ENCODE peak calls at places on chromosomes 5 and 9, in six cellular contexts. Q is Panc1, W is astrocyte of the spinal cord, K is GM20000, A is activated B cell treated with CpG ODN at 0.5 μM for 24 hours, Y is DND-41. G is an unnamed sample.

GRCh38 chr5:40678021-40678939 is 1.4 kb upstream of the PTGER4 start:
- DNase-seq in Q (no peak), W (no peak), Y (peak), K (no peak), A (no peak), G (no peak)

GRCh38 chr9:83199240-83199639 is 136.3 kb upstream of the RASEF start:
- DNase-seq in Y (no peak), K (no peak), Q (no peak), A (no peak), W (peak), G (no peak)

GRCh38 chr5:138745268-138745667 is 8.0 kb upstream of the CTNNA1 start:
- DNase-seq in A (no peak), Y (no peak), K (no peak), Q (no peak), W (no peak), G (no peak)

GRCh38 chr5:96384353-96384752 is 48.7 kb downstream of the PCSK1 start:
- DNase-seq in Y (no peak), W (peak), K (no peak), Q (peak), A (no peak), G (no peak)

GRCh38 chr5:32710859-32711692 is at the start of gene NPR3:
- DNase-seq in Y (no peak), K (peak), Q (no peak), W (peak), A (no peak), G (no peak)

GRCh38 chr9:124940894-124941688 is at the start of gene GOLGA1:
- DNase-seq in A (peak), Q (peak), W (peak), K (peak), Y (peak), G (peak)

GRCh38 chr9:116115731-116116353 is 37.7 kb upstream of the PAPPA start:
- DNase-seq in Y (no peak), K (no peak), A (no peak), Q (no peak), W (peak), G (no peak)

GRCh38 chr5:180006116-180006515 is 65.4 kb downstream of the RNF130 start:
- DNase-seq in K (no peak), Y (no peak), W (no peak), Q (no peak), A (no peak), G (no peak)

GRCh38 chr9:254516-254915 is 39.9 kb downstream of the DOCK8 start:
- DNase-seq in A (no peak), W (no peak), Q (no peak), Y (no peak), K (no peak), G (no peak)

GRCh38 chr9:84301851-84302250 is 38.7 kb downstream of the SLC28A3 start:
- DNase-seq in K (no peak), W (peak), Y (no peak), Q (no peak), A (no peak), G (no peak)

GRCh38 chr5:62100201-62100600 is 205.8 kb upstream of the KIF2A start:
- DNase-seq in W (no peak), Q (no peak), K (no peak), A (no peak), Y (no peak), G (no peak)

GRCh38 chr5:39080597-39081204 is 6.5 kb upstream of the RICTOR start:
- DNase-seq in Y (no peak), Q (no peak), W (peak), A (no peak), K (peak), G (peak)

GRCh38 chr5:12707560-12707959 is 803.3 kb upstream of the CTNND2 start:
- DNase-seq in W (no peak), Y (no peak), K (no peak), Q (no peak), A (no peak), G (no peak)

GRCh38 chr9:27771803-27772545 is 198.7 kb upstream of the C9orf72 start:
- DNase-seq in W (peak), Q (no peak), K (no peak), A (no peak), Y (no peak), G (no peak)

GRCh38 chr5:157387683-157388093 is 72.3 kb upstream of the NIPAL4 start:
- DNase-seq in Y (no peak), Q (peak), A (no peak), K (no peak), W (peak), G (no peak)

GRCh38 chr5:137051165-137051564 is 448.0 kb downstream of the SPOCK1 start:
- DNase-seq in A (no peak), W (no peak), Y (no peak), Q (no peak), K (no peak), G (no peak)

GRCh38 chr9:135334953-135335460 is 144.6 kb upstream of the PPP1R26 start:
- DNase-seq in W (no peak), A (no peak), Q (no peak), Y (no peak), K (no peak), G (peak)

GRCh38 chr9:86795861-86796497 is 151.3 kb downstream of the GAS1 start:
- DNase-seq in A (no peak), Q (no peak), W (peak), K (no peak), Y (no peak), G (no peak)

GRCh38 chr5:35158627-35159369 is 71.5 kb downstream of the PRLR start:
- DNase-seq in K (no peak), A (no peak), Y (no peak), Q (no peak), W (no peak), G (no peak)

GRCh38 chr5:88660947-88661869 is 221.8 kb downstream of the MEF2C start:
- DNase-seq in A (no peak), Q (no peak), K (peak), W (peak), Y (no peak), G (peak)

GRCh38 chr9:98584059-98584458 is 124.7 kb downstream of the GABBR2 start:
- DNase-seq in W (no peak), Q (no peak), A (no peak), K (no peak), Y (no peak), G (no peak)

GRCh38 chr9:28423255-28423654 is 850.0 kb upstream of the C9orf72 start:
- DNase-seq in Y (no peak), W (no peak), Q (no peak), A (no peak), K (no peak), G (no peak)

GRCh38 chr9:129383005-129383414 is 204.9 kb upstream of the IER5L start:
- DNase-seq in Q (no peak), A (no peak), W (no peak), Y (no peak), K (no peak), G (no peak)

GRCh38 chr9:113621309-113621791 is 157.8 kb downstream of the RGS3 start:
- DNase-seq in W (peak), A (no peak), K (no peak), Q (no peak), Y (no peak), G (no peak)

GRCh38 chr5:109945097-109945678 is 255.5 kb downstream of the MAN2A1 start:
- DNase-seq in W (peak), A (no peak), Q (no peak), Y (peak), K (no peak), G (no peak)

GRCh38 chr9:129367287-129367686 is 189.2 kb upstream of the IER5L start:
- DNase-seq in Y (no peak), W (no peak), Q (no peak), K (no peak), A (no peak), G (no peak)

GRCh38 chr9:127180457-127181314 is 58.3 kb upstream of the ANGPTL2 start:
- DNase-seq in A (peak), Q (no peak), K (no peak), W (no peak), Y (no peak), G (no peak)

GRCh38 chr9:122374885-122375420 is 4.1 kb downstream of the PTGS1 start:
- DNase-seq in Y (no peak), W (peak), Q (no peak), A (no peak), K (no peak), G (no peak)

GRCh38 chr5:97088774-97089148 is 53.6 kb downstream of the LIX1 start:
- DNase-seq in Y (no peak), K (no peak), Q (no peak), A (no peak), W (no peak), G (no peak)

DNA sequence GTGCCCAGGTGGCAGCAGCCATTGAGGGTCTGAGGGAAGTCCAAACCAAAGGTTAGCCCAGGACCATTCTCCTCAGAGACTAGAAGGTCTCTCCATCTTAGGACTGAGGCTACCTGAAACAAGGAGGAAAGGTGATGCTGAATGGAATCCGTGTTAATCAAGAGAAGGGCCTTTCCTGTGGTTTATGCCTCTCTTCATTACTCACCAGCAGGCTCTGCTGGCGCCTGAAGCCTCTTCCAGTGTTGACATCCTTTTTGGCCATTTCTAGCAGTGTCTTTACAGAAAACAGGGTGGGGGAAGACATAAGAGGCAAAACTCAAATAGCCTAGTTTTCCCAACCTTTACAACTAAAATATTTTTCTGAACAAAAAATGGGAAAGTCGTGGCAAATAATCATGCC is 98.1 kb downstream of the ENC1 start:
- DNase-seq in W (no peak), Y (no peak), Q (no peak), A (no peak), K (no peak), G (no peak)
- TF ChIP-seq CTCF in W (peak), Y (no peak), Q (peak), A (no peak), K (no peak), G (no peak)

DNA sequence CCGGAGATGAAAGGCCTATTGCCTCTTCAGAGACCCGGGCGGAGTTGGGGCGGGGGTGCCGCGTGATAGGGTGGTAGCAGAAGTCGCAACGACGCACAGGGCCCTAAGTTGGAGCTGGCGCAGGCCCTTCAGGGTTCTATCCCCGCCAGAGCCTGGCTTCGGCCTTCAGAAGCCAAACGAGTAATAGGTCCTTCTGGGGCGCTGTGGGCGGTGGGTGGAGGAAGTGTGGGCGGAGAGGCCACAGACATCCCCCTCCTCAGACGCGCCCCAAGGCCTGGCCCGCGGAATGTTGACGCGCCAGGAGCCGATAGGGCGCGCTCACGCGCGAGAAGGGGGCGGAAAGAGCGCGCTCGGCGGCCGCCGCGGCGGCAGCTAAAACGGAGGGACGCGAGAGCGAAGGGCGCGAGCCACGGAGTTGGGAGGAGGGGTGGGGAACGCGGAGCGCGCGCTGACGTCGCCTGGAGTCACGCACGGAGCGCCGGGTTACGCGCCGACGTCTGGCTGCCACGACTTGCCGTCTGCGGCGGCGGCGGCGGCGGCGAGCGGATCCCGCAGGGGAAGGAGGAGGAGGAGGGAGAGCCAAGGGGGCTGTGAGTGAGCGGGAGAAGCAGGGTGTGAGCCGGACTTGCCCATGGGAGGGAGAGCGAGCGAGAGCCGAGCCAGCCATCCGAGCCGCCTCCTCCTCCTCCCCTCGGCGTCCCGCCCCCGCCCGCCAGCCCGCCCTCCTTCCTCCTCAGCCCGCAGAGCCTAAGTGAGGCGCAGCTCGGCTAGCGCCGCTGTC is 6.4 kb upstream of the PURA start:
- DNase-seq in Q (no peak), A (peak), Y (peak), K (peak), W (peak), G (peak)
- TF ChIP-seq CTCF in Q (peak), A (no peak), Y (peak), K (no peak), W (peak), G (peak)

DNA sequence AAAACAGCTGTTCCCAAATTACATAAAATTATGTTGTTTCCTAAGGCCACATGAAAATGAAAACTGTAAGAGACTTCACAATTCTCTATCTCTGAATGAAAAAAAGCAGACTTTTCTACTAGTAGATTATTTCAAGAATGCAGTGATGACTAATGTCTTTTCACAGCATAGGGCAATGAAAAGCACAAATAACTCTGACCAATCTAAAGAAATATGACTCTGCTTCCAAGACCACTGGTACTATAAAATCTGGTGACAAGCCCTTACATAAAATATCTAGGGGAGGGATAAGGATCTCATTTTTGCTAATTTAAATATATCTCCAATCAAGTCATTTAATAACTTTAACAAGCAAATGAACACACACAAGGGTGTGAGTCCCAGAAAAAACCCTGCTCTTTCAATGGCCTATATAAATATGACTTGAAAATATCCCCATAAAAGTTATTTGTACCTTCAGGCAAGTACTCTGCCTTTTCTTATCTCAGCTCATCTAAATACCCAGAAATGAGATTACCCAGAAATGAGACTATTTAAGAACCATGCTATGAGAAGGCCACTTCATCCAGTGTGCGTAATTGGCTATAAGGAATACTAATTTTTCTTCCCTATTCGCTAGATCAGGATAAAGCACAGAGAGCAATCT is 105.2 kb downstream of the GNAQ start:
- DNase-seq in Q (no peak), W (peak), A (no peak), Y (no peak), K (no peak), G (no peak)
- TF ChIP-seq CTCF in Q (no peak), W (no peak), A (no peak), Y (no peak), K (no peak), G (no peak)

DNA sequence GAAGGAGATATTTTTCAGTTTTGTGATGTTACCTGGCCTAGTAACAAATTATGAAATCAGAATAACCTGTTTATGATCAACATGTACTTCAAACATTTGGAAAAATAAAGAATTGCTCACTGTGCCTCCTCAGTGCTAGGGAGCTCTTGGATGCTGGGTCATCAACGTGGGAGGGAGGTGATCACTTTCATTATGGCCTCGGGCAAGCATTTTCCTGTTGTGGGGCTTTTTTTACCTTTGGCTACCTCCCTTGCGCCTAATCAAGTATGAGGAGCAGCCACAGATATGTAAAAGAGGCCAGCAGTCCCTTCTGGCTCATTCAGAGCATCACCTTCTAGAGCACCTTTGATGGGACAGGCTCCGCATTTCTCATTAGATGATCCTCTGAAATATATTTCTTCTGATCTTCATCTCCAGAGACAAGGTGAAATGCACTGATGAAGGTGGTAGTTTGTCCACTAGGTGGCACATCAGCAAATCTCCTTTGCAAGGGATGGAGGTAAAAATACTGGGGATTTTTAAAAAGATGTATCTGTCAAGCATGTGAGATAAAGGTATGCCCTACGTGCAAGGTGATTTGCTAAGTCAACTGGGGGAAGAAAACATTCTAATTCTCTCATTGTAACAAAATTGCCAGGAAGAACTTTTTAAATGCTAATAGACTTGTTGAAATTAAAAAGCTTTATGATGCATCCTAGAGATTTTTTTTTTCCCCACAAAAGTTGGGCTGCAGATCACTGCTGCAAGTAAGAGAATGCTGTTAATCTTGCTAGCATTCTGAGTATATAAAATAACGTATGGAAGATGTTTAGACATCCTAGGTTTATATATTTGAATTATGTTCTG is 218.2 kb downstream of the MAST4 start:
- DNase-seq in K (peak), W (peak), Y (peak), Q (peak), A (no peak), G (no peak)
- TF ChIP-seq CTCF in K (peak), W (peak), Y (peak), Q (peak), A (no peak), G (peak)

GRCh38 chr5:141914154-141914743 is 9.4 kb upstream of the DELE1 start:
- DNase-seq in K (peak), Q (no peak), A (peak), W (no peak), Y (no peak), G (no peak)
- TF ChIP-seq CTCF in K (no peak), Q (no peak), A (no peak), W (peak), Y (no peak), G (no peak)

GRCh38 chr5:158911693-158912363 is 187.9 kb downstream of the EBF1 start:
- DNase-seq in A (no peak), W (no peak), K (no peak), Q (no peak), Y (no peak), G (no peak)
- TF ChIP-seq CTCF in A (no peak), W (no peak), K (no peak), Q (no peak), Y (no peak), G (no peak)

GRCh38 chr5:181211208-181211607 is 6.2 kb upstream of the TRIM7 start:
- DNase-seq in K (no peak), Q (no peak), W (no peak), A (no peak), Y (no peak), G (no peak)
- TF ChIP-seq CTCF in K (no peak), Q (peak), W (no peak), A (no peak), Y (peak), G (no peak)

DNA sequence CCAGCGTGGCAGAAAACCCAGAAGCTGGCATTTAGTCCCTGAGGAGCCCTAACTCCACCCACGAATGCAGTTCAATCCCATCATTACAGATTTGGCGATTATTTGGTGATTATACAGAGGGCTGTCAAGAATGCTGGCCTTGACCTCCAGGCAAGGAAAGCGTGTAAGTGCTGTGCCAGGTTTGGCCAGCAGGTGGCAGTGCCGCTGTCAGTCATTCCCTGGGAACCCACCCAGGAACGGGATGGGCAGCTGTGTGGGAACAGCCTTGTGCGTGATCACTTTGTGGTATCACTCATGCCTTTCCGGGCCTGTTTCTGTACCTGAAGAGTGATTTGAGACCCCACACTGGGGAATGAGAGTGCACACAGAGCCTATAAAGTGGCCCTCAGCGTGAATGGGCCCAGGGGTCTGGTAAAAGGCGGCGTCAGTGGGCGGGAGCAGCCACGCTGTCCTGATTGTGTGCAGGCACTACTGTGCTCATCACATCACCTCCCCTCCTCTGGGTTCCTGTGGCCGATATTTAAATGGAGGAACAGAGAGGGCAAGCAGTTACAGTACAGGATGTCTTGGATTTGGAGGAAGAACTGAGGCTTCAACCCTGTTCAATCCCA is 215.6 kb downstream of the ROR2 start:
- DNase-seq in K (peak), Q (peak), W (peak), A (peak), Y (peak), G (peak)
- TF ChIP-seq CTCF in K (peak), Q (peak), W (peak), A (peak), Y (peak), G (peak)

GRCh38 chr9:88660611-88661010 is 125.6 kb downstream of the NXNL2 start:
- DNase-seq in K (no peak), Q (no peak), Y (peak), W (no peak), A (no peak), G (no peak)
- TF ChIP-seq CTCF in K (peak), Q (peak), Y (peak), W (peak), A (no peak), G (no peak)

GRCh38 chr9:137720571-137721110 is 101.8 kb downstream of the EHMT1 start:
- DNase-seq in Q (no peak), K (no peak), A (no peak), Y (no peak), W (no peak), G (no peak)

GRCh38 chr9:137723396-137724113 is 104.8 kb downstream of the EHMT1 start:
- DNase-seq in W (no peak), A (no peak), Y (no peak), K (no peak), Q (no peak), G (no peak)

GRCh38 chr9:137722481-137722880 is 103.7 kb downstream of the EHMT1 start:
- DNase-seq in W (no peak), Q (no peak), A (no peak), K (no peak), Y (no peak), G (no peak)

GRCh38 chr9:137721479-137721878 is 102.7 kb downstream of the EHMT1 start:
- DNase-seq in W (no peak), Y (no peak), A (no peak), Q (no peak), K (no peak), G (no peak)

GRCh38 chr9:137721899-137722298 is 103.1 kb downstream of the EHMT1 start:
- DNase-seq in K (no peak), W (no peak), A (no peak), Q (no peak), Y (no peak), G (no peak)
- TF ChIP-seq CTCF in K (peak), W (no peak), A (no peak), Q (no peak), Y (no peak), G (no peak)

G was measured in D721Med.